ENCODE peak calls at places on chromosomes 2 and 18, in six cellular contexts. L, G, H, B, I and U are unnamed samples.

GRCh38 chr2:86048888-86049287 is 56.8 kb downstream of the POLR1A start:
- DNase-seq in L (no peak), G (no peak), H (no peak), B (no peak), I (no peak), U (peak)

GRCh38 chr2:100019499-100019898 is 122.9 kb downstream of the AFF3 start:
- DNase-seq in L (no peak), G (no peak), H (no peak), B (no peak), I (no peak), U (no peak)

GRCh38 chr2:98374286-98374685 is 28.0 kb downstream of the CNGA3 start:
- DNase-seq in L (no peak), G (no peak), H (peak), B (no peak), I (no peak), U (peak)

GRCh38 chr2:63001576-63001975 is 49.1 kb upstream of the OTX1 start:
- DNase-seq in L (no peak), G (no peak), H (no peak), B (no peak), I (no peak), U (no peak)

GRCh38 chr2:195486987-195487644 is 169.9 kb upstream of the SLC39A10 start:
- DNase-seq in L (no peak), G (peak), H (peak), B (no peak), I (peak), U (no peak)

GRCh38 chr2:11746807-11747459 is 501 bp downstream of the LPIN1 start:
- DNase-seq in L (no peak), G (peak), H (no peak), B (peak), I (peak), U (no peak)

GRCh38 chr2:127039387-127040031 is 67.4 kb downstream of the BIN1 start:
- DNase-seq in L (no peak), G (no peak), H (no peak), B (no peak), I (no peak), U (no peak)

GRCh38 chr2:105974800-105975199 is 219.3 kb downstream of the UXS1 start:
- DNase-seq in L (no peak), G (no peak), H (no peak), B (no peak), I (no peak), U (no peak)

GRCh38 chr18:46343456-46343855 is 239.3 kb downstream of the HAUS1 start:
- DNase-seq in L (no peak), G (no peak), H (no peak), B (no peak), I (no peak), U (no peak)

GRCh38 chr2:131156452-131157149 is 51.5 kb downstream of the PLEKHB2 start:
- DNase-seq in L (no peak), G (no peak), H (no peak), B (no peak), I (no peak), U (no peak)

GRCh38 chr2:178819992-178820391 is 12.8 kb upstream of the TTN start:
- DNase-seq in L (no peak), G (peak), H (no peak), B (no peak), I (no peak), U (no peak)

GRCh38 chr2:180240774-180241173 is 233.7 kb upstream of the CWC22 start:
- DNase-seq in L (no peak), G (peak), H (no peak), B (no peak), I (peak), U (no peak)

GRCh38 chr2:61905372-61906186 is at the start of gene COMMD1:
- DNase-seq in L (peak), G (peak), H (peak), B (peak), I (peak), U (peak)

GRCh38 chr18:34965108-34965507 is 76.1 kb upstream of the MAPRE2 start:
- DNase-seq in L (no peak), G (no peak), H (no peak), B (no peak), I (no peak), U (no peak)

GRCh38 chr2:201930043-201930442 is 103.6 kb upstream of the FZD7 start:
- DNase-seq in L (no peak), G (no peak), H (no peak), B (no peak), I (no peak), U (no peak)

GRCh38 chr2:240293126-240293864 is 142.2 kb upstream of the GPC1 start:
- DNase-seq in L (no peak), G (no peak), H (no peak), B (no peak), I (no peak), U (peak)

GRCh38 chr2:88147145-88147544 is 19.3 kb upstream of the FABP1 start:
- DNase-seq in L (no peak), G (no peak), H (no peak), B (no peak), I (no peak), U (no peak)

GRCh38 chr2:98846041-98846440 is 90.0 kb downstream of the CRACDL start:
- DNase-seq in L (no peak), G (peak), H (no peak), B (no peak), I (no peak), U (no peak)

GRCh38 chr2:188201639-188202038 is 90.0 kb upstream of the GULP1 start:
- DNase-seq in L (no peak), G (no peak), H (no peak), B (no peak), I (no peak), U (no peak)

GRCh38 chr2:233411162-233411561 is 56.9 kb downstream of the DGKD start:
- DNase-seq in L (no peak), G (no peak), H (no peak), B (no peak), I (no peak), U (no peak)

GRCh38 chr18:48201337-48201705 is 207.9 kb downstream of the ZBTB7C start:
- DNase-seq in L (no peak), G (no peak), H (no peak), B (no peak), I (peak), U (peak)

GRCh38 chr2:232600053-232600773 is 33.2 kb upstream of the EFHD1 start:
- DNase-seq in L (no peak), G (no peak), H (no peak), B (no peak), I (no peak), U (no peak)

GRCh38 chr2:13240061-13240460 is 523.3 kb downstream of the TRIB2 start:
- DNase-seq in L (no peak), G (no peak), H (no peak), B (no peak), I (no peak), U (no peak)

GRCh38 chr2:205474746-205475145 is 207.6 kb upstream of the NRP2 start:
- DNase-seq in L (no peak), G (peak), H (no peak), B (no peak), I (no peak), U (no peak)